ENCODE peak calls at places on chromosomes 4 and X, in five cellular contexts. M is right atrium auricular region, H is endodermal cell, G is dorsolateral prefrontal cortex, L is neural progenitor cell. Q is an unnamed sample.

GRCh38 chrX:24117288-24117687 is 32.2 kb upstream of the ZFX start:
- DNase-seq in M (no peak), L (no peak), H (no peak), G (peak; percentile 7), Q (no peak)

GRCh38 chr4:83281326-83281725 is 3.3 kb downstream of the COQ2 start:
- DNase-seq in H (no peak), M (no peak), L (no peak), G (no peak), Q (no peak)

GRCh38 chr4:175412161-175412560 is 399.9 kb downstream of the GPM6A start:
- DNase-seq in G (peak; percentile 16), H (no peak), M (no peak), L (no peak), Q (no peak)

GRCh38 chr4:173525118-173526033 is 4.7 kb downstream of the HAND2 start:
- DNase-seq in M (no peak), H (peak; percentile 76), G (no peak), L (peak; percentile 64), Q (peak; percentile 70)

GRCh38 chr4:48261288-48261687 is 8.3 kb downstream of the TEC start:
- DNase-seq in G (no peak), L (no peak), M (no peak), H (no peak), Q (no peak)

GRCh38 chr4:7206856-7207567 is 14.7 kb downstream of the SORCS2 start:
- DNase-seq in G (peak; percentile 78), M (peak; percentile 83), H (peak; percentile 83), L (peak; percentile 69), Q (peak; percentile 86)

GRCh38 chr4:78938474-78938867 is 767 bp downstream of the PAQR3 start:
- DNase-seq in M (no peak), H (no peak), L (no peak), G (no peak), Q (no peak)

GRCh38 chrX:100748133-100748532 is 16.2 kb upstream of the SYTL4 start:
- DNase-seq in L (no peak), H (no peak), G (no peak), M (no peak), Q (no peak)

GRCh38 chr4:95289028-95289634 is 259.6 kb downstream of the UNC5C start:
- DNase-seq in H (no peak), M (no peak), L (no peak), G (no peak), Q (no peak)

GRCh38 chrX:71543316-71543715 is 10.4 kb downstream of the OGT start:
- DNase-seq in G (no peak), L (no peak), M (no peak), H (no peak), Q (no peak)

GRCh38 chr4:102823897-102824296 is 3.5 kb downstream of the UBE2D3 start:
- DNase-seq in G (no peak), L (no peak), M (no peak), H (no peak), Q (no peak)

GRCh38 chr4:169089004-169089403 is 78.9 kb upstream of the CBR4 start:
- DNase-seq in L (peak; percentile 33), H (peak; percentile 60), G (no peak), M (no peak), Q (no peak)

GRCh38 chrX:148203531-148203930 is 222.4 kb downstream of the FMR1NB start:
- DNase-seq in M (no peak), L (no peak), H (no peak), G (no peak), Q (no peak)

GRCh38 chr4:159297088-159297487 is 194.2 kb downstream of the RAPGEF2 start:
- DNase-seq in L (no peak), M (no peak), H (no peak), G (no peak), Q (peak; percentile 15)

GRCh38 chr4:10115271-10115656 is 1.3 kb downstream of the WDR1 start:
- DNase-seq in L (no peak), H (no peak), M (no peak), G (no peak), Q (no peak)

GRCh38 chr4:124879195-124879594 is 166.7 kb upstream of the ANKRD50 start:
- DNase-seq in L (no peak), H (no peak), M (no peak), G (no peak), Q (no peak)

GRCh38 chr4:165537028-165537648 is 158.3 kb downstream of the CPE start:
- DNase-seq in H (no peak), M (no peak), G (no peak), L (peak; percentile 73), Q (peak; percentile 9)

GRCh38 chrX:63718010-63718694 is 66.9 kb downstream of the ARHGEF9 start:
- DNase-seq in L (no peak), H (no peak), G (no peak), M (no peak), Q (no peak)

GRCh38 chr4:116702949-116703348 is 382.4 kb downstream of the TRAM1L1 start:
- DNase-seq in L (no peak), H (peak; percentile 67), M (no peak), G (no peak), Q (peak; percentile 53)

GRCh38 chrX:41885724-41886123 is 37.6 kb downstream of the CASK start:
- DNase-seq in G (no peak), L (no peak), H (no peak), M (no peak), Q (no peak)
- H3K4me3 ChIP-seq in G (no peak overlapping the region), L (no peak overlapping the region), H (no peak overlapping the region), M (no peak overlapping the region), Q (no peak overlapping the region)

DNA sequence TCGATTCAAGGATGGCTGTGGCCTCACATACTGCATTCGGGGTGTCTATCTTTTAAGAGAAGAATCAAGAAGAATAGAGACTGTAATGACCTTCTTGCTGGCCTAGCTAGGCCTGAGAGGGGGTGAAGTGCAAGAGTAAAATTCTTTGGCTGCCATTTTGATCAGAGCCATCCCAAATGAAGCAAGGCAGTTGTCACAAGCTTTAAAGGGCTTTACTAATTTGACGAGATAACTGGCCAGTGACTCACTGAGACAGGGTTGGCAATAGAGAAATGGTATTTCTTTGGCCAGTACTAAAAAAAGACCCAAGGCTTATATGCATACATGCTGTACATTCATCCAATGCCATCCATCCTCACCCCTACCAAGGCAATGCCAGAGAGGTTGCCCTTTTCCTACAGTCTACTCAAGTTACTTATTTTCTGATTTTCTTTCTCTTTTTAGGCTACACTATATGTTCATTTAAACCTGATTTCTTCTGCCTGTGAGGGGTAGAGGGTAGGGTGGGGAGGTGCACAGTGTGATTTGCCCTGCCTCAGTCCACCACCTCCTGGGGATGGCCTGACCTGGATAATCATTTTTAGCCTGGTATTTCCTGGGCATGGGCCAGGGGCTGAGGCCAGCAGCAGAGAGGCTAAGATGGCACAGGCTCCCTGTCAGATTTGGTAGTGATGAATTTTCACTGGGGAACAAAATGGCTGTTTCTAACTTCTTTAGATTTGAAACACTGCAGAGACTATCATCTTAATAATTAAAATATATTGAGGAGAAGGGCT is 32.2 kb downstream of the ATG4A start:
- DNase-seq in L (no peak), G (no peak), H (no peak), M (no peak), Q (no peak)
- H3K27me3 ChIP-seq in L (no peaks in the 10 kb centered on the region), G (peaks cover 29% of the 10 kb centered on the region), H (no peaks in the 10 kb centered on the region), M (no peaks in the 10 kb centered on the region), Q (no peaks in the 10 kb centered on the region)

DNA sequence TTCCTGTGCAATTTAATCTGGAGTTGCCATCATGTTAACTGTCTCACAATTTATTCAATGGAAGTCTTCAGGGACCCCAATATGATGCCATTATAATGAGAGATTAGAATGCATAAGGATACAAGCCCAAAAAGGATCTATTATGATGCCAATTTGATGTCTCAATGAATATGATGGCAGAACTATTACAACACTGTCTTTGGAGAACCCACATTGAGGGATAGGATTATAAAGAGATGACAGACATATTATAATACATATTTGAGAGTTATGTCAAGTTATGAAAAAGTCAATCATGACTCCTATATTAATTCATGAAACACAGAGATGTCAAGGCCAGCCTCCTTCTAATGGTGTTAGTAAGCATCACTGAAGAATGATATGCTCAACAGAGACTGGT is 1358.4 kb downstream of the PCDH19 start:
- DNase-seq in H (no peak), L (no peak), G (no peak), M (no peak), Q (no peak)
- H3K4me3 ChIP-seq in H (no peak overlapping the region), L (no peak overlapping the region), G (no peak overlapping the region), M (no peak overlapping the region), Q (no peak overlapping the region)

DNA sequence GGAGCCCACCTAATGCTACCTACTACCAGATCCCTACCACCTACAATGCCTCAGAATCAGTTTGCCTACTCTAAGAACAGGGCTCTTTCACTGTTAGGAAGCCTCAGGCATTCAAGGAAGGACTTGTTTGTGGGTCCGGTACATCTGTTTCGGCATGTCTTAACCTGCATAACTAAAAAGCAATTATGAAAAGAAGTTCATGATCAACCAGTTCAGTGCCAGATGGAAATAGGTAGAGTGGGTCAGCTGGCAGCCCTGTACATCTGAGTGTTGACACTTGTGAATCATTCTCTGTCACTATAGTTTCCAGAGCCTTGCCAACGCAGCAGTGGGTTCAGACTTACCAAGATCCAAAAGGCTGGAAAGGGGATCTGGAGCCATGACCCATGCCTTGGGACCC is 3.3 kb downstream of the TMEM185A start:
- DNase-seq in G (no peak), L (no peak), H (no peak), M (no peak), Q (no peak)
- H3K27me3 ChIP-seq in G (peaks cover 13% of the 10 kb centered on the region), L (peaks cover 15% of the 10 kb centered on the region), H (no peaks in the 10 kb centered on the region), M (no peaks in the 10 kb centered on the region), Q (peaks cover 10% of the 10 kb centered on the region)

DNA sequence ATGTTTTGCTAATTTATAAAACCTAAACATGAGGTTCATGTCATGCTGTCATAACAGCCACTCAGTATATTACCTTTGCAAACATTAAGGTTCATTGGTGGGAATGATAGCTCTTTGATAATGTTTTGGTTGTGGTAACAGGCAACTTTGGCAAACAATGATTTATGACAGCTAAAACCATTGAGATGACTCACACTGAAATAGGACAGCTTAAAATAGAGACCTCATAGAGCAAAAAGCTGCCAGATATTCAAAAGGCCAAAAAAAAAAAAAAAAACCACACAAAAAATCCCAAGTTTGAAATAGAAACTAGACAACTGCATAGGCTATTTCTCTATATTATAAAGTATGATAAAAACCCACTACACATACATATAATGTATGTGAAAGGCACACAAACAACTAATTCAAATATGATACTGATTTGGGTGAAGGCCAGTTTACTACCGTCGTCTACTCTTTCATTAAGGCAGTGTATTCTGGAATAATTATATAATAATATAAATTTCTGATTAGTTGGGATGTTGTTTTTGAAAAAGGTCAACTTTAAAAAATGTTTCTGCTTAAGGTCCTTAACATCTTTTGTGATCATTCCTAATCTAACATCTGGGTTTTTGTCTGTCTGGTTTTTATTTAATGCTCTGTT is 646.0 kb upstream of the PITX2 start:
- DNase-seq in L (no peak), M (no peak), G (no peak), H (no peak), Q (no peak)
- H3K4me3 ChIP-seq in L (no peak overlapping the region), M (no peak overlapping the region), G (no peak overlapping the region), H (no peak overlapping the region), Q (no peak overlapping the region)

GRCh38 chrX:130555341-130555740 is 153.6 kb downstream of the RBMX2 start:
- DNase-seq in L (no peak), G (no peak), H (no peak), M (no peak), Q (no peak)

GRCh38 chrX:130552444-130553073 is 150.8 kb downstream of the RBMX2 start:
- DNase-seq in M (no peak), G (no peak), L (no peak), H (no peak), Q (no peak)

GRCh38 chrX:130560558-130560957 is 158.8 kb downstream of the RBMX2 start:
- DNase-seq in L (no peak), H (no peak), G (no peak), M (no peak), Q (no peak)

DNA sequence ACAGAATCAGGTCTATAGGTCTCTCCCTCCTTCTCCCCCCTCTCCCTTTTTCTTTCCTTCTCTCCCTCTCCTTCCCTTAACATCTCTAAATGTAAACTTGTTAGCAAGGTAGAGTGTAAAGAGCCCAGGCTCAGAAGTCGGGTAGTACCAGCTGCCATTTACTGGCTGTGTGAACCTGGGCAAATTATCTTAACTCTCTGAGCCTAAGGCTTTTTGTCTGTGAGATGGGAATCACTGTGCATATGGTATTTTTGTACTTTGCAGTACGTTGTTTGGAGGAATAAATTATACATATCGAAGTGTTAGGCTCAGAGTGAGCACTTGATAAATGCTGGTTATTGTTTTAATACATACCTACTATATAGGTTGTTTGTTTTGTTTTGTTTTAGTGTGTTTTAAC is 154.0 kb downstream of the RBMX2 start:
- DNase-seq in H (no peak), M (no peak), G (no peak), L (no peak), Q (no peak)
- H3K27me3 ChIP-seq in H (no peaks in the 10 kb centered on the region), M (no peaks in the 10 kb centered on the region), G (peaks cover 16% of the 10 kb centered on the region), L (no peaks in the 10 kb centered on the region), Q (no peaks in the 10 kb centered on the region)

Q was measured in H7.